ENCODE peak calls at places on chromosomes 16 and 17, in four cellular contexts. M is activated CD4-positive, CD25-positive, alpha-beta regulatory T cell treated with anti-CD3 and anti-CD28 coated beads, Interleukin-2, amount 50 U/mL, for 16 hours; P is GDM1; Z is GM03348. J is an unnamed sample.

GRCh38 chr17:79985361-79985760 is 50.3 kb downstream of the TBC1D16 start:
- DNase-seq in M (no peak), P (no peak), Z (no peak), J (no peak)

GRCh38 chr17:79408251-79408650 is 202.6 kb downstream of the RBFOX3 start:
- DNase-seq in M (no peak), P (no peak), Z (no peak), J (no peak)

GRCh38 chr17:78797691-78798585 is 15.9 kb upstream of the CYTH1 start:
- DNase-seq in M (no peak), P (no peak), Z (no peak), J (no peak)

GRCh38 chr16:80735846-80736245 is 68.6 kb downstream of the CDYL2 start:
- DNase-seq in M (no peak), P (no peak), Z (no peak), J (no peak)

GRCh38 chr16:6446370-6446769 is 886.3 kb upstream of the RBFOX1 start:
- DNase-seq in M (no peak), P (no peak), Z (no peak), J (no peak)

GRCh38 chr17:51298508-51299371 is 38.4 kb downstream of the UTP18 start:
- DNase-seq in M (no peak), P (no peak), Z (peak), J (no peak)

GRCh38 chr16:57988929-57989328 is 11.5 kb downstream of the ZNF319 start:
- DNase-seq in M (no peak), P (no peak), Z (no peak), J (no peak)

GRCh38 chr17:17235212-17236174 is 1.5 kb downstream of the FLCN start:
- DNase-seq in M (no peak), P (no peak), Z (no peak), J (no peak)

GRCh38 chr17:81285179-81285878 is 9.8 kb downstream of the SLC38A10 start:
- DNase-seq in M (no peak), P (peak), Z (no peak), J (peak)

GRCh38 chr16:80611171-80611929 is 70.6 kb downstream of the DYNLRB2 start:
- DNase-seq in M (no peak), P (no peak), Z (no peak), J (no peak)

GRCh38 chr16:3145660-3146059 is 10.8 kb downstream of the ZNF213 start:
- DNase-seq in M (no peak), P (no peak), Z (no peak), J (no peak)

GRCh38 chr17:57834146-57834741 is 15.6 kb downstream of the MRPS23 start:
- DNase-seq in M (no peak), P (no peak), Z (no peak), J (no peak)

GRCh38 chr17:37276475-37276874 is 99.3 kb upstream of the C17orf78 start:
- DNase-seq in M (no peak), P (no peak), Z (no peak), J (no peak)

GRCh38 chr16:84599528-84600202 is 18.2 kb downstream of the COTL1 start:
- DNase-seq in M (no peak), P (peak), Z (peak), J (peak)

GRCh38 chr16:24102120-24102740 is 153.9 kb upstream of the CACNG3 start:
- DNase-seq in M (no peak), P (no peak), Z (no peak), J (no peak)

GRCh38 chr17:75048396-75048933 is 1.4 kb downstream of the KCTD2 start:
- DNase-seq in M (no peak), P (no peak), Z (peak), J (no peak)

GRCh38 chr17:82909322-82909904 is 69.6 kb upstream of the ZNF750 start:
- DNase-seq in M (no peak), P (no peak), Z (no peak), J (peak)

GRCh38 chr17:60522889-60523626 is 3.0 kb downstream of the APPBP2 start:
- DNase-seq in M (no peak), P (no peak), Z (no peak), J (no peak)

GRCh38 chr17:48052956-48053757 is 5.0 kb downstream of the NFE2L1 start:
- DNase-seq in M (no peak), P (no peak), Z (no peak), J (no peak)

J was measured in stimulated activated CD8-positive, alpha-beta memory T cell treated with anti-CD3 and anti-CD28 coated beads, Interleukin-15, amount 100 ng/mL, for 4 hours.